ENCODE peak calls at places on chromosomes 5 and 9, in nine cellular contexts. L is astrocyte of the hippocampus; B is hepatic stellate cell; D is NCI-H1417; E is activated effector memory CD4-positive, alpha-beta T cell treated with Interleukin-2 at 50 U/mL for 16 hours; P is GM23248; Y is SK-N-DZ; N is OCI-LY7; M is T-cell. S is an unnamed sample.

GRCh38 chr9:98380065-98380681 is 124.7 kb upstream of the TBC1D2 start:
- DNase-seq in L (peak; percentile 47), B (peak; percentile 73), D (no peak), E (no peak), P (peak; percentile 77), Y (peak; percentile 15), N (peak; percentile 75), M (no peak), S (peak; percentile 18)

GRCh38 chr5:54263447-54263846 is 46.9 kb downstream of the ARL15 start:
- DNase-seq in L (no peak), B (no peak), D (no peak), E (no peak), P (no peak), Y (no peak), N (no peak), M (no peak), S (no peak)

GRCh38 chr5:55456216-55456895 is 78.4 kb downstream of the PLPP1 start:
- DNase-seq in L (peak; percentile 31), B (peak; percentile 24), D (no peak), E (no peak), P (peak; percentile 83), Y (no peak), N (no peak), M (no peak), S (no peak)

GRCh38 chr9:135946392-135946994 is 14.7 kb downstream of the UBAC1 start:
- DNase-seq in L (no peak), B (no peak), D (no peak), E (no peak), P (no peak), Y (no peak), N (no peak), M (no peak), S (no peak)

GRCh38 chr5:8861764-8862163 is 684.1 kb downstream of the SEMA5A start:
- DNase-seq in L (no peak), B (no peak), D (no peak), E (no peak), P (no peak), Y (no peak), N (no peak), M (no peak), S (no peak)

GRCh38 chr5:55923177-55923872 is 71.4 kb downstream of the IL6ST start:
- DNase-seq in L (no peak), B (peak; percentile 48), D (peak; percentile 23), E (no peak), P (peak; percentile 61), Y (no peak), N (no peak), M (no peak), S (no peak)

GRCh38 chr9:75039006-75039405 is 10.9 kb upstream of the CARNMT1 start:
- DNase-seq in L (peak; percentile 18), B (peak; percentile 59), D (no peak), E (no peak), P (peak; percentile 89), Y (no peak), N (no peak), M (no peak), S (no peak)

GRCh38 chr9:105205787-105206511 is 38.5 kb upstream of the SLC44A1 start:
- DNase-seq in L (peak; percentile 82), B (peak; percentile 79), D (no peak), E (no peak), P (peak; percentile 94), Y (no peak), N (no peak), M (no peak), S (no peak)

GRCh38 chr9:33439731-33440130 is 7.7 kb downstream of the AQP3 start:
- DNase-seq in L (no peak), B (no peak), D (no peak), E (no peak), P (peak; percentile 66), Y (no peak), N (no peak), M (no peak), S (no peak)

GRCh38 chr5:29672678-29673077 is 1520.8 kb upstream of the CDH6 start:
- DNase-seq in L (no peak), B (no peak), D (no peak), E (no peak), P (no peak), Y (no peak), N (no peak), M (no peak), S (no peak)

GRCh38 chr5:76716456-76717157 is 681 bp downstream of the F2R start:
- DNase-seq in L (peak; percentile 45), B (no peak), D (no peak), E (no peak), P (peak; percentile 31), Y (peak; percentile 50), N (no peak), M (peak; percentile 17), S (no peak)

GRCh38 chr9:116806075-116806474 is 119.0 kb downstream of the TRIM32 start:
- DNase-seq in L (peak; percentile 66), B (no peak), D (no peak), E (no peak), P (peak; percentile 32), Y (no peak), N (peak; percentile 7), M (no peak), S (peak; percentile 5)

GRCh38 chr9:2859776-2860379 is 16.0 kb upstream of the PUM3 start:
- DNase-seq in L (peak; percentile 82), B (peak; percentile 42), D (peak; percentile 82), E (no peak), P (peak; percentile 76), Y (peak; percentile 40), N (peak; percentile 54), M (no peak), S (peak; percentile 72)

GRCh38 chr9:88782931-88783451 is 208.3 kb upstream of the S1PR3 start:
- DNase-seq in L (peak; percentile 61), B (no peak), D (no peak), E (no peak), P (peak; percentile 56), Y (no peak), N (no peak), M (no peak), S (no peak)